ENCODE peak calls at places on chromosomes 7 and 10, in nine cellular contexts. S is GF-D8, K is left colon, L is GM23248, G is HepG2, M is sciatic nerve, W is heart left ventricle, N is mucosa of gallbladder, X is cardiac fibroblast. F is an unnamed sample.
A peak's percentile ranks its signal among the peaks of the same experiment; 100 is the strongest.

GRCh38 chr7:30273552-30273951 is 10.8 kb upstream of the ZNRF2 start:
- DNase-seq in S (no peak), K (no peak), L (no peak), G (no peak), M (no peak), W (no peak), N (no peak), X (no peak), F (no peak)

GRCh38 chr7:2649139-2649838 is 17.5 kb downstream of the TTYH3 start:
- DNase-seq in S (no peak), K (no peak), L (no peak), G (no peak), M (no peak), W (peak; percentile 61), N (no peak), X (no peak), F (no peak)

GRCh38 chr7:143901360-143901709 is 641 bp downstream of the TCAF1 start:
- DNase-seq in S (no peak), K (peak; percentile 49), L (peak; percentile 71), G (peak; percentile 25), M (peak; percentile 66), W (peak; percentile 72), N (peak; percentile 33), X (peak; percentile 70), F (no peak)

GRCh38 chr10:97011397-97011796 is 174.4 kb downstream of the SLIT1 start:
- DNase-seq in S (no peak), K (no peak), L (no peak), G (no peak), M (no peak), W (no peak), N (no peak), X (no peak), F (no peak)

GRCh38 chr10:45152726-45153125 is 152.0 kb downstream of the ZNF22 start:
- DNase-seq in S (no peak), K (no peak), L (no peak), G (no peak), M (no peak), W (no peak), N (no peak), X (no peak), F (no peak)

GRCh38 chr10:43424431-43424830 is 12.5 kb upstream of the ZNF487 start:
- DNase-seq in S (no peak), K (no peak), L (no peak), G (no peak), M (no peak), W (no peak), N (no peak), X (no peak), F (no peak)

GRCh38 chr10:122829454-122829853 is 16.2 kb downstream of the CUZD1 start:
- DNase-seq in S (no peak), K (no peak), L (no peak), G (no peak), M (no peak), W (no peak), N (no peak), X (no peak), F (no peak)

GRCh38 chr10:26700884-26701630 is 3.6 kb downstream of the PDSS1 start:
- DNase-seq in S (no peak), K (peak; percentile 28), L (no peak), G (peak; percentile 43), M (no peak), W (no peak), N (no peak), X (no peak), F (no peak)

GRCh38 chr7:44288811-44289340 is 36.5 kb downstream of the CAMK2B start:
- DNase-seq in S (no peak), K (no peak), L (no peak), G (no peak), M (peak; percentile 48), W (no peak), N (no peak), X (no peak), F (no peak)

GRCh38 chr10:469947-470338 is 219.5 kb downstream of the DIP2C start:
- DNase-seq in S (no peak), K (no peak), L (no peak), G (no peak), M (no peak), W (no peak), N (no peak), X (no peak), F (no peak)

GRCh38 chr7:106425017-106425719 is 140.4 kb upstream of the NAMPT start:
- DNase-seq in S (peak; percentile 85), K (peak; percentile 28), L (peak; percentile 98), G (no peak), M (peak; percentile 78), W (no peak), N (peak; percentile 77), X (peak; percentile 100), F (peak; percentile 20)

GRCh38 chr10:971613-972012 is 16.6 kb upstream of the GTPBP4 start:
- DNase-seq in S (no peak), K (peak; percentile 38), L (peak; percentile 15), G (peak; percentile 38), M (no peak), W (no peak), N (peak; percentile 54), X (no peak), F (no peak)

GRCh38 chr10:124138883-124139348 is 45.5 kb upstream of the CHST15 start:
- DNase-seq in S (no peak), K (no peak), L (no peak), G (no peak), M (no peak), W (no peak), N (no peak), X (no peak), F (no peak)

GRCh38 chr10:90227259-90227658 is 525.9 kb downstream of the KIF20B start:
- DNase-seq in S (no peak), K (no peak), L (peak; percentile 0), G (no peak), M (no peak), W (no peak), N (no peak), X (peak; percentile 68), F (no peak)

F was measured in CD4-positive, alpha-beta memory T cell.